ENCODE peak calls at places on chromosomes 4 and X, in eight cellular contexts. E, H, R, W, X, J, M and N are unnamed samples.

GRCh38 chr4:3220586-3221494 is 28.1 kb upstream of the MSANTD1 start:
- DNase-seq in W (no peak), R (peak), M (no peak), X (no peak), J (no peak), H (no peak), E (no peak), N (no peak)

GRCh38 chr4:155846929-155847328 is 19.1 kb downstream of the ASIC5 start:
- DNase-seq in J (no peak), M (no peak), W (no peak), R (no peak), H (no peak), X (no peak), E (no peak), N (no peak)

GRCh38 chr4:74692973-74693372 is 101.3 kb downstream of the BTC start:
- DNase-seq in J (no peak), M (no peak), H (no peak), E (no peak), X (no peak), W (no peak), R (no peak), N (no peak)

GRCh38 chr4:76579596-76580375 is 144.8 kb downstream of the SHROOM3 start:
- DNase-seq in X (no peak), M (no peak), E (no peak), R (no peak), H (no peak), W (no peak), J (peak), N (no peak)

GRCh38 chrX:103831803-103832544 is at the start of gene RAB9B:
- DNase-seq in M (no peak), R (peak), J (peak), E (peak), W (no peak), X (no peak), H (peak), N (no peak)

GRCh38 chrX:47316276-47317025 is 53.9 kb upstream of the ZNF157 start:
- DNase-seq in H (no peak), E (no peak), X (no peak), W (no peak), M (no peak), J (no peak), R (no peak), N (no peak)

GRCh38 chrX:74349387-74349786 is 45.4 kb downstream of the ZCCHC13 start:
- DNase-seq in J (no peak), H (no peak), W (no peak), E (no peak), M (peak), X (no peak), R (no peak), N (no peak)

GRCh38 chr4:141464366-141464765 is 172.0 kb upstream of the IL15 start:
- DNase-seq in M (no peak), J (peak), E (no peak), R (no peak), H (no peak), W (no peak), X (no peak), N (peak)

GRCh38 chr4:153341575-153342090 is 2.9 kb upstream of the MND1 start:
- DNase-seq in X (peak), W (peak), J (peak), E (no peak), R (no peak), M (peak), H (peak), N (no peak)

GRCh38 chr4:110088670-110089069 is 109.7 kb downstream of the ELOVL6 start:
- DNase-seq in M (peak), H (peak), R (no peak), E (no peak), J (no peak), X (peak), W (no peak), N (no peak)

GRCh38 chr4:122733805-122734155 is 1.3 kb downstream of the BBS12 start:
- DNase-seq in R (no peak), W (no peak), E (no peak), J (no peak), X (no peak), H (no peak), M (no peak), N (no peak)

GRCh38 chrX:40581333-40581910 is 652 bp downstream of the ATP6AP2 start:
- DNase-seq in X (no peak), R (no peak), W (peak), J (no peak), M (peak), E (no peak), H (no peak), N (no peak)

GRCh38 chr4:28636971-28637370 is 1776.3 kb downstream of the STIM2 start:
- DNase-seq in E (no peak), R (no peak), J (no peak), M (peak), H (no peak), W (no peak), X (no peak), N (no peak)

GRCh38 chr4:96305030-96305429 is 465.1 kb downstream of the PDHA2 start:
- DNase-seq in J (peak), X (no peak), R (no peak), E (no peak), W (no peak), M (no peak), H (no peak), N (no peak)

GRCh38 chr4:182478475-182478874 is 235.3 kb downstream of the TENM3 start:
- DNase-seq in H (no peak), R (no peak), J (peak), X (peak), M (peak), W (no peak), E (no peak), N (no peak)
- TF ChIP-seq CTCF in H (peak), R (peak), J (peak), X (peak), M (peak), W (peak), E (peak), N (peak)

GRCh38 chr4:103076777-103077347 is 301 bp upstream of the SLC9B2 start:
- DNase-seq in R (no peak), W (no peak), J (no peak), E (no peak), X (no peak), M (no peak), H (no peak), N (no peak)

GRCh38 chr4:103074039-103074438 is 2.5 kb downstream of the SLC9B2 start:
- DNase-seq in W (no peak), M (no peak), X (no peak), R (no peak), H (no peak), J (no peak), E (no peak), N (no peak)

GRCh38 chr4:103075435-103075893 is 1.1 kb downstream of the SLC9B2 start:
- DNase-seq in R (no peak), E (no peak), J (peak), M (peak), W (no peak), X (peak), H (peak), N (no peak)

GRCh38 chr4:103075894-103076776 is at the start of gene SLC9B2:
- DNase-seq in X (peak), W (peak), M (peak), R (peak), J (peak), E (peak), H (peak), N (no peak)

GRCh38 chr4:103074598-103075434 is 1.7 kb downstream of the SLC9B2 start:
- DNase-seq in H (peak), X (peak), W (no peak), R (no peak), E (no peak), M (peak), J (no peak), N (no peak)
- H3K4me3 ChIP-seq in H (peak), X (peak), W (peak), R (peak), E (no peak), M (peak), J (no peak), N (no peak)

GRCh38 chrX:124386401-124386800 is 40.0 kb downstream of the SH2D1A start:
- DNase-seq in J (no peak), W (no peak), X (no peak), M (no peak), H (no peak), R (no peak), E (no peak), N (no peak)
- TF ChIP-seq CTCF in J (no peak), W (no peak), X (no peak), M (no peak), H (no peak), R (no peak), E (no peak), N (no peak)

DNA sequence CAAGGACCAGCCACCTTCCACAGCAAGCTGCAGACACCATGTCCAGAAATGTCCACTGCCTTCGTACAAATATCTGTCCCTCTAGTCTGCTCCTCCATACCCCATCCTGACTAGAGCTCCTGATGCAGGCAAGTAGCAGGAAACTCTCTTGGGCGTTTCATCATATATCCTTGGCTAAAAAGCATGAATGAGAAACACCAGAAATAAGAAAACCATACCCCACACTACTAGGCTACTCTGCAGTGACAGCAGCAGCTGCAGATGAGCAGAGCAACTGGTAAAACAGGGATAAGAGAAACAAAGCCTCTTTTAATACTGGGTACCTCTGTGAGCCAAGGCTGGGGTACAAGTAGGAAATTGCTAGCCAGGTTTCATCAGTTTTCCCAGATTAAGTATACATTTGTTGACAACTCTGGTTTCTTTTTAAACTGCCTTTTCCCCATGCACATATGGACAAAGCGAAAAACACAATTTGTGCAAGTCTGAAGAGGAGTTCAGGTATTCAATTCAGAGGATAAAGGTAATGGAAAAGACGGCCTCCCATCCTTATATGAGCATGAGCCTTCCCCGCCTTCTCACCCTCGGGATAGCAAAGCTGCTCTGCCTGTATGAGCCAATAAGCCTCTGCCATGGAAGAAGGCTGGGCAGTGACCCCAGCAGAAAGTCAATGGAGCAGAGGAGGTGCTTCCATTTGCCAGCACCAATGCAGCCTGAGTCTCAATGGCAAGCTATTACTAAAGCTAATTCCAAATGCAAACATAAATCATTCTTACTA is 245.5 kb downstream of the DCLK2 start:
- DNase-seq in R (no peak), H (no peak), M (peak), W (no peak), J (no peak), E (no peak), X (no peak), N (no peak)
- H3K4me3 ChIP-seq in R (no peak), H (no peak), M (no peak), W (no peak), J (no peak), E (no peak), X (no peak), N (no peak)